ENCODE peak calls at places on chromosome 5, in six cellular contexts. C is heart right ventricle, F is Caco-2, H is NT2/D1, M is A673, Q is adrenal gland. J is an unnamed sample.

GRCh38 chr5:81631124-81631523 is 119.8 kb downstream of the SSBP2 start:
- DNase-seq in Q (no peak), M (no peak), F (no peak), H (no peak), C (no peak), J (no peak)

GRCh38 chr5:88952344-88952743 is 69.4 kb upstream of the MEF2C start:
- DNase-seq in M (peak; percentile 4), Q (no peak), H (no peak), C (no peak), F (no peak), J (no peak)

GRCh38 chr5:52798952-52799351 is 11.2 kb downstream of the ITGA1 start:
- DNase-seq in M (no peak), C (no peak), F (no peak), H (no peak), Q (no peak), J (no peak)

GRCh38 chr5:23507278-23507685 is at the start of gene PRDM9:
- DNase-seq in C (peak; percentile 84), H (peak; percentile 89), Q (peak; percentile 43), M (peak; percentile 31), F (no peak), J (no peak)

GRCh38 chr5:84494453-84494852 is 109.8 kb upstream of the EDIL3 start:
- DNase-seq in F (no peak), Q (no peak), C (no peak), M (no peak), H (no peak), J (no peak)

GRCh38 chr5:82735160-82735789 is 341.9 kb downstream of the TMEM167A start:
- DNase-seq in M (peak; percentile 94), C (no peak), Q (no peak), F (no peak), H (no peak), J (no peak)

GRCh38 chr5:126587551-126588390 is 7.2 kb downstream of the ALDH7A1 start:
- DNase-seq in H (no peak), F (no peak), Q (peak; percentile 48), M (no peak), C (no peak), J (no peak)

GRCh38 chr5:2659071-2659470 is 92.4 kb downstream of the IRX2 start:
- DNase-seq in Q (no peak), M (no peak), H (no peak), F (no peak), C (no peak), J (no peak)

GRCh38 chr5:54227109-54227508 is 83.3 kb downstream of the ARL15 start:
- DNase-seq in C (no peak), H (no peak), Q (no peak), M (no peak), F (no peak), J (no peak)

GRCh38 chr5:178213003-178213449 is 8.7 kb downstream of the HNRNPAB start:
- DNase-seq in M (no peak), H (no peak), C (no peak), Q (no peak), F (no peak), J (no peak)

GRCh38 chr5:32836176-32836575 is 125.1 kb downstream of the NPR3 start:
- DNase-seq in H (no peak), F (no peak), C (no peak), M (no peak), Q (no peak), J (no peak)

GRCh38 chr5:141182248-141182647 is at the start of gene PCDHB16:
- DNase-seq in Q (no peak), H (peak; percentile 40), F (no peak), M (peak; percentile 90), C (peak; percentile 38), J (no peak)

GRCh38 chr5:157710887-157711286 is 20.3 kb upstream of the THG1L start:
- DNase-seq in C (no peak), F (no peak), H (no peak), Q (no peak), M (peak; percentile 8), J (no peak)

GRCh38 chr5:122942164-122942914 is 94.2 kb downstream of the PPIC start:
- DNase-seq in Q (no peak), H (no peak), C (no peak), F (no peak), M (peak; percentile 28), J (no peak)

GRCh38 chr5:153696256-153696655 is 205.8 kb downstream of the GRIA1 start:
- DNase-seq in M (no peak), C (no peak), Q (no peak), F (no peak), H (no peak), J (no peak)

GRCh38 chr5:144328980-144329379 is 158.3 kb downstream of the KCTD16 start:
- DNase-seq in M (no peak), C (no peak), F (no peak), Q (no peak), H (no peak), J (peak; percentile 31)

GRCh38 chr5:169158764-169159163 is 142.2 kb downstream of the SLIT3 start:
- DNase-seq in C (no peak), F (no peak), Q (no peak), H (no peak), M (no peak), J (no peak)

GRCh38 chr5:169162407-169162806 is 138.5 kb downstream of the SLIT3 start:
- DNase-seq in M (no peak), H (no peak), Q (no peak), F (no peak), C (no peak), J (no peak)

GRCh38 chr5:169164481-169164925 is 136.4 kb downstream of the SLIT3 start:
- DNase-seq in F (peak; percentile 32), C (peak; percentile 51), Q (no peak), H (peak; percentile 77), M (no peak), J (peak; percentile 74)

GRCh38 chr5:169160405-169160901 is 140.5 kb downstream of the SLIT3 start:
- DNase-seq in M (no peak), Q (no peak), F (no peak), C (no peak), H (no peak), J (no peak)

DNA sequence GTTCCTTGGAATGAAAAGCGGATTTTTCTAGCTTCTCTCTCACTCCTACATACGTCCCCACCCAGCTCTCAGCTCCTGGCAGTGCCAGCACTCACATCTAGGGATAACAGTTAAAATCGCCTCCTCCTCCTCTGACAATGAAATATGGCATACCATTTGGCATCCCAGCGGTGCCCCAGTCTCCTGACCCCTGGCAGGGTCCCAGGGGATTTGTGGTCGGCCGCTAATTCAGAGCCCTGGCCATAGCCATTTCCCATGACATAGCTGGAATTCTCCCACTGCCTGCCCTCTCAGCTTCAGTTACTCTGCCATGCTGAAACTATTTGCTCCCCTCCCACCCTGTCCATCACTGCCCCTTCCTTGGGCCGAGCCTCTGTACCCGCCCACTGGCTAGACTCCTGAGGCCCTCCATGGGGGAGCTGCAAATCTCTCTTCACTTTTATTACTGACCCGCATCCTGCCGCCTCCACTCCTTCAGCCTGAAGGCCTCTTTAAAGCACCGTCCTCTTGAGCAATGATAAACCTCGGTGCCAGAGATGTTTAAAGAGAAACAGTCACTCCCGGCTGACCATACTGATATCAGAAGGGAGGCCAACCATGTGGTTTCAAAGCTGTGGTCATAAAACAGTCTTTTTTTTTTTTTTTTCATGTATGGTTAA is 139.8 kb downstream of the SLIT3 start:
- DNase-seq in M (no peak), H (peak; percentile 27), F (peak; percentile 79), Q (no peak), C (peak; percentile 21), J (no peak)
- H3K4me1 ChIP-seq in M (no peaks in the 10 kb centered on the region), H (peaks cover 4% of the 10 kb centered on the region), F (peaks cover 38% of the 10 kb centered on the region), Q (no peaks in the 10 kb centered on the region), C (no peaks in the 10 kb centered on the region), J (peaks cover 7% of the 10 kb centered on the region)

DNA sequence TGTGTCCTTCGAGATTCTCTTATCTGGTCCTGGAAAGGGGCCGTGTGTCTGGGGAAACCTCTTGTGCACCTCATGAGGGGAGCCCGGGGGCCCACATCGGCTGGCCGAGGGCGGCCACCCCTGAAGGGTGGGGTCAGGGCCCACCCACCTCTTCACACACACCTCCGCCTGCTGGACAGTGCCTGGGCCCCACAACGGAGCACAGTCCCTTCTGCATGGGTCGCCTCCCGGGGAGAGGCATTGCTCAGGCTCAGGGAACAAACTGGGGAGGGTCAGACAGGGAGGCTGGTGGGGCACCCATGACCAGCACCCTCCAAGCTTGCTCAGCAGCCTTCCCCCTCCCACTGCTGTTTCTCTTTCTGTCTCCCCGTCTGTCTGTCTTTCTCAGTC is 1.3 kb upstream of the LRRC14B start:
- DNase-seq in Q (no peak), C (no peak), F (no peak), M (no peak), H (no peak), J (no peak)
- H3K4me1 ChIP-seq in Q (no peaks in the 10 kb centered on the region), C (peaks cover 6% of the 10 kb centered on the region), F (no peaks in the 10 kb centered on the region), M (peaks cover 3% of the 10 kb centered on the region), H (peaks cover 12% of the 10 kb centered on the region), J (peaks cover 33% of the 10 kb centered on the region)

GRCh38 chr5:4018007-4018406 is 422.4 kb downstream of the IRX1 start:
- DNase-seq in Q (no peak), M (no peak), F (no peak), C (no peak), H (no peak), J (no peak)

GRCh38 chr5:4017076-4017803 is 421.6 kb downstream of the IRX1 start:
- DNase-seq in M (no peak), H (no peak), F (no peak), Q (no peak), C (no peak), J (no peak)

GRCh38 chr5:4011943-4012342 is 416.3 kb downstream of the IRX1 start:
- DNase-seq in H (no peak), F (no peak), M (no peak), C (no peak), Q (no peak), J (no peak)

GRCh38 chr5:4018968-4019766 is 423.5 kb downstream of the IRX1 start:
- DNase-seq in Q (no peak), F (no peak), C (no peak), H (no peak), M (no peak), J (no peak)

DNA sequence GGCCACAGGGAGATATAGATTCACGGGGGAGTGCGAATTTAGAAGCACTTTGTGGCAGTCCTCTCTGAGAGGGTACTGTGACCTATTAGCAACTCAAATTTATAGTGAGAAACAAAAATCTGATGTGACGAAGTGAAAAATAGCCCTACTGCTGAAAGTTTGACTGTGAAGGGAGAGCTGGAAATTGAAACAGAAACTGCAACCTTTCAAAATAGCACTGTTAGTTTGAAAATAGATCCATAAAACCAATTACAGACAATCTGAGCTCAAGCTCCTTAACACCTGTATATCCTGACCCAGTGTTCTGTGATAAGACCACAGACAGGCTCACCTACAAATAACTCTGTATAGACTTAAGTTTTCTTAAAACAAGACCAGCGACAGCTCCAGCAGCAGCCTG is 420.1 kb downstream of the IRX1 start:
- DNase-seq in Q (no peak), C (no peak), F (no peak), H (no peak), M (no peak), J (no peak)
- H3K4me1 ChIP-seq in Q (no peaks in the 10 kb centered on the region), C (no peaks in the 10 kb centered on the region), F (no peaks in the 10 kb centered on the region), H (no peaks in the 10 kb centered on the region), M (no peaks in the 10 kb centered on the region), J (peaks cover 16% of the 10 kb centered on the region)

DNA sequence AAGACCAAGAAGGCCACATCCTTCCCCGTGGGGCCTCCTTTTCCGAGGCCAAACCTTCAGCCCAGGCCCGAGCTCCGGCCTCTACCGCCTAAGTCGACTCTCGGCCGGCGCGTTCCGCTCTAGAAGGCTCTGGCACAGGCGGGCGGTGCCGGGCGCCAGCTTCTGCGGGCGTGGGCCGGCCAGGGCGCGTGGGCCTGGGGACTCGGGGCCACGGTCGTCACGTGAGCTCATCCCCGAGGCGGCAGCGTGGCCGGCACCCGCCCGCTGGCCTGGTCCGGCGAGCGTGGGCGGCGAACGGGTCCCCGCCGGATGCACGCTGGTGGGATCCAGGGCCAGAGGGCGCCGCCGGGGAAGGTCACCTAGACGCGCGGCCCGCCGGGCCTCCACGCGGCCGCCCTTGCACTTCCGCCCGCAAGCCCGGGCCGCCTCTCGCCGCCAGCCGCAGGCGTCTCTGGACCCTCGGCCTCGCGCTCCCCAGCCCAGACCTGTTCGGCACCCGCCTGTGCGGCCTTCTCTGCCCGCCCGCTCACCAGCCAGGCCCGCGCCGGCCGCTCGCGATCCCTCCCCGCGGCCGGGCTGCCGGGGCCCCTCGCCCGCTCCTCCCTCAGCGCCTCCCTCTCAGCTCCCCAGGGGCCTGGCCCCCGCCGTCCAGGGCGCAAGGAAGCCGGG is 684 bp downstream of the VDAC1 start:
- DNase-seq in M (peak; percentile 44), H (no peak), Q (peak; percentile 69), C (peak; percentile 72), F (no peak), J (peak; percentile 61)
- H3K4me1 ChIP-seq in M (peaks cover 15% of the 10 kb centered on the region), H (peaks cover 19% of the 10 kb centered on the region), Q (peaks cover 17% of the 10 kb centered on the region), C (peaks cover 55% of the 10 kb centered on the region), F (peaks cover 36% of the 10 kb centered on the region), J (peaks cover 66% of the 10 kb centered on the region)

J was measured in stomach.